ENCODE peak calls at places on chromosomes 4 and X, in ten cellular contexts. I is iris pigment epithelial cell; O is RPMI7951; F is activated CD4-positive, alpha-beta T cell treated with anti-CD3 and anti-CD28 coated beads, Interleukin-2, amount 50 U/mL, for 1 hour; N is central memory CD4-positive, alpha-beta T cell; J is neural crest cell; U is fibroblast of the aortic adventitia; C is activated effector memory CD4-positive, alpha-beta T cell treated with Interleukin-2 at 50 U/mL for 16 hours; A is activated CD8-positive, alpha-beta memory T cell treated with anti-CD3 and anti-CD28 coated beads for 48 hours; M is stimulated activated CD4-positive, alpha-beta T cell treated with anti-CD3 and anti-CD28 coated beads, Interleukin-1b, Interleukin-23, amount 100 ng/mL, for 48 hours. Y is an unnamed sample.

GRCh38 chr4:25367004-25367621 is 9.9 kb upstream of the ANAPC4 start:
- DNase-seq in A (no peak), N (no peak), I (peak; percentile 55), U (peak; percentile 75), J (no peak), C (no peak), M (no peak), O (peak; percentile 34), F (no peak), Y (peak; percentile 39)

GRCh38 chrX:17038681-17039161 is 92.3 kb downstream of the REPS2 start:
- DNase-seq in J (no peak), F (no peak), A (no peak), U (peak; percentile 79), I (peak; percentile 40), C (no peak), O (peak; percentile 72), N (no peak), M (no peak), Y (peak; percentile 38)

GRCh38 chr4:158190736-158191135 is 17.9 kb upstream of the GASK1B start:
- DNase-seq in A (no peak), C (no peak), F (no peak), M (no peak), I (no peak), N (no peak), O (no peak), U (no peak), J (no peak), Y (no peak)

GRCh38 chr4:38600575-38600974 is 63.4 kb upstream of the KLF3 start:
- DNase-seq in J (no peak), I (no peak), A (no peak), N (no peak), O (no peak), U (no peak), M (no peak), C (no peak), F (no peak), Y (no peak)

GRCh38 chrX:23333842-23334535 is 660 bp upstream of the PTCHD1 start:
- DNase-seq in A (no peak), M (no peak), U (no peak), I (no peak), J (no peak), F (no peak), O (no peak), C (no peak), N (no peak), Y (no peak)

GRCh38 chr4:152719856-152720556 is 40.2 kb upstream of the TMEM154 start:
- DNase-seq in N (no peak), O (no peak), A (no peak), C (no peak), J (no peak), I (no peak), M (no peak), F (no peak), U (no peak), Y (no peak)

GRCh38 chr4:48370260-48371134 is 29.2 kb downstream of the SLAIN2 start:
- DNase-seq in A (no peak), M (no peak), O (no peak), J (no peak), C (no peak), U (no peak), I (no peak), F (no peak), N (no peak), Y (no peak)

GRCh38 chr4:26235500-26235899 is 85.3 kb upstream of the RBPJ start:
- DNase-seq in F (no peak), U (peak; percentile 92), M (no peak), N (no peak), J (no peak), I (peak; percentile 60), O (peak; percentile 87), A (no peak), C (no peak), Y (peak; percentile 80)